ENCODE peak calls at places on chromosomes 6 and 20, in four cellular contexts. U, O, S and W are unnamed samples.

GRCh38 chr6:52922161-52922560 is 12.7 kb upstream of the GSTA3 start:
- DNase-seq in U (no peak), O (no peak), S (no peak), W (no peak)

GRCh38 chr20:25223179-25223661 is 24.7 kb upstream of the PYGB start:
- DNase-seq in U (peak; percentile 74), O (no peak), S (no peak), W (peak; percentile 84)

GRCh38 chr6:11434565-11435326 is 102.8 kb upstream of the TMEM170B start:
- DNase-seq in U (peak; percentile 86), O (no peak), S (no peak), W (peak; percentile 72)

GRCh38 chr20:6707231-6707870 is 60.1 kb upstream of the BMP2 start:
- DNase-seq in U (no peak), O (no peak), S (no peak), W (no peak)

GRCh38 chr6:25307805-25308494 is 28.8 kb downstream of the CARMIL1 start:
- DNase-seq in U (peak; percentile 20), O (no peak), S (no peak), W (no peak)

GRCh38 chr6:127592964-127593363 is 16.0 kb downstream of the C6orf58 start:
- DNase-seq in U (no peak), O (no peak), S (no peak), W (no peak)

GRCh38 chr20:62210496-62210855 is 9.6 kb downstream of the HRH3 start:
- DNase-seq in U (no peak), O (no peak), S (no peak), W (no peak)

GRCh38 chr20:47749367-47749766 is 35.9 kb downstream of the SULF2 start:
- DNase-seq in U (peak; percentile 83), O (no peak), S (no peak), W (no peak)

GRCh38 chr6:42113929-42114636 is 28.3 kb downstream of the C6orf132 start:
- DNase-seq in U (no peak), O (no peak), S (no peak), W (no peak)

GRCh38 chr20:64047968-64048401 is 1.5 kb downstream of the SOX18 start:
- DNase-seq in U (no peak), O (no peak), S (no peak), W (no peak)

GRCh38 chr6:17226269-17226668 is 54.9 kb upstream of the RBM24 start:
- DNase-seq in U (no peak), O (no peak), S (no peak), W (no peak)

GRCh38 chr6:122790740-122791679 is 2.0 kb downstream of the SMPDL3A start:
- DNase-seq in U (no peak), O (no peak), S (peak; percentile 35), W (no peak)

GRCh38 chr6:79713701-79714322 is 82.7 kb downstream of the SH3BGRL2 start:
- DNase-seq in U (peak; percentile 50), O (no peak), S (peak; percentile 46), W (no peak)

GRCh38 chr6:119351005-119351394 is 1.4 kb upstream of the MAN1A1 start:
- DNase-seq in U (peak; percentile 76), O (no peak), S (peak; percentile 65), W (peak; percentile 23)

GRCh38 chr6:166379800-166380199 is 2.9 kb downstream of the MPC1 start:
- DNase-seq in U (no peak), O (no peak), S (no peak), W (no peak)

GRCh38 chr20:58702161-58702510 is 9.5 kb downstream of the NPEPL1 start:
- DNase-seq in U (no peak), O (peak; percentile 63), S (no peak), W (no peak)

GRCh38 chr20:37081717-37082289 is 14.0 kb downstream of the RBL1 start:
- DNase-seq in U (no peak), O (no peak), S (no peak), W (no peak)

GRCh38 chr6:15027472-15027871 is 218.4 kb upstream of the JARID2 start:
- DNase-seq in U (no peak), O (no peak), S (no peak), W (no peak)

GRCh38 chr20:20413801-20414200 is 45.9 kb downstream of the INSM1 start:
- DNase-seq in U (no peak), O (no peak), S (no peak), W (no peak)

GRCh38 chr20:61983965-61984364 is 81.7 kb downstream of the TAF4 start:
- DNase-seq in U (no peak), O (peak; percentile 30), S (no peak), W (no peak)

GRCh38 chr20:54397292-54398155 is 77.9 kb upstream of the DOK5 start:
- DNase-seq in U (peak; percentile 13), O (no peak), S (peak; percentile 16), W (no peak)

GRCh38 chr6:100880149-100880900 is 804 bp downstream of the ASCC3 start:
- DNase-seq in U (peak; percentile 37), O (no peak), S (no peak), W (no peak)

DNA sequence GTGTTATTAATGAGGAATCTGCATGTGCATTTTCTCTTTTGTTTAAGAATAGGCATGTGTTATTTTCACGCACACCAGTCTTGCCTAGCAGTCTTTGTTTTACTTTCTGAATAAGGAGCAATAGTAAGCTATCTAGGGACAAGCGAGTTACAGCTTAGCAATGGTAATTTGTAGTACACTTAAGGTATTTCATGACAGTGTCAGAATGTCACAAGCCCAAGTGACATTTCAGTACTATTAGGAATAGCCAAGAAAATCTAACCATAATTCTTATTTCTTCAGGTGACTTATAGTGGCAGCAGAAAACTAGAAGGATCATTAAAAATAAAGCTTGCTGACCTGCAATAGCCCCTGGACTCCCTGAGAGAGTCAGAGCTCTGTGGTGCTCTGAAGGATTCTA is 89.7 kb upstream of the BEND3 start:
- DNase-seq in U (no peak), O (no peak), S (no peak), W (no peak)
- H3K4me3 ChIP-seq in U (no peak overlapping the region), O (no peak overlapping the region), S (no peak overlapping the region), W (no peak overlapping the region)

DNA sequence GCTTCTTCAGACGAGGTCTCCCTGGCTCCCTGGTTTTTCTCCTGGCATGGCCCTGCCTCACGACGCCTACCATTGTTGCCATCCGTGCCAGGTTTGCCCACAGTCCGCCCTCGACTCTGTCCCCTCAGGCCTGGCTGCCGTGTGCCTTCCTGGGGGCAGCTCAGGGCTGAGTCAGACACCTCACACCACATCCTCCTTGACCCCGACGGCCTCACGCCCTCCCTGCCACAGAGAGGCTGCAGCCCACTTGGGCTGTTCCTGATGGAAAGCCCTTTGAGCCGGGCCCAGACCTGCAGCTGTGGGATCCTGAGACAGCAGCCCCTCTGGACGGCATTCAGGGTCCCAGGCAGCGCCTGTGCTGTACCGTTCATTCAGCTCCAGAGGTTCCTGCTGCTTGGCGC is 108.3 kb downstream of the PSMB1 start:
- DNase-seq in U (no peak), O (no peak), S (no peak), W (no peak)
- TF ChIP-seq CTCF in U (no peak), O (no peak), S (no peak), W (no peak)

GRCh38 chr6:159082039-159082815 is 37.4 kb upstream of the TAGAP start:
- DNase-seq in U (no peak), O (no peak), S (no peak), W (no peak)

GRCh38 chr6:159079367-159079766 is 34.6 kb upstream of the TAGAP start:
- DNase-seq in U (no peak), O (no peak), S (no peak), W (no peak)

GRCh38 chr6:159083146-159083545 is 38.4 kb upstream of the TAGAP start:
- DNase-seq in U (no peak), O (no peak), S (no peak), W (no peak)

GRCh38 chr6:159077123-159077522 is 32.3 kb upstream of the TAGAP start:
- DNase-seq in U (no peak), O (no peak), S (no peak), W (no peak)

DNA sequence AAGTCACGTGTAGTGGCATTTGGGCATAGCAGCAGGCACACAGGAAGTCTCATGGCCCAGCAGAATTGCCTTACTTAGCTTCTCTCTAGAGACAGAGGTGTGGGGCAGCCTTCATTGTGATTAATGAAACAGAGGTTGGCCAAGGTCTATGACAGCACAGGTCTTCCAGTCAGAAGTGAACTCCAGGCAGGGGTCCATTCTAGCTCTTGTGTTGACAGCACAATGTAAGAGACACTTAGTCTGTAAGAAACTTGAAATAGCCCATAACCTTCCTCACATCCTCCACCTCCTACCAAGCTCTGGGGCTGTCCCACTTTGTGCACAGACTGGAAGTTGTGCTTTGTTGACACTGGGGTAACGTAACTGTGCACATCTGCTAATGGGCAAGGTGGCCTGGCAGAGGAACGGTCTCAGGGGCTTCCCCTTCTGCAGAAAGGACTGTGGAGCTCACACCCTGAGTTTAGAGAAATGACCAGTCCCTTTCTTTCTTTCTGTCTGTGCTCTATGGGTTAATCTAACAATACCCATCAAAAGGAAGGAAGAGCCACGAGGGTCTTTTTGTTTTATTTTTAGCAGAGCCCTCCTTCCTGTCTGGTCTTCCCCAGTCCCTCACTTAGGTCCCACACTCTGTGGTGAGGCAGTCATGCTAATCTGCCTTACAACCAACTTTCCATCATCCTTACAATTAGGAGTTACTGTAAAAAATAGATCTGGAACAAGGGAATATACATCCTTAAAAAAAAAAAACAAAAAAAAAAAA is 35.6 kb upstream of the TAGAP start:
- DNase-seq in U (no peak), O (no peak), S (no peak), W (no peak)
- H3K4me3 ChIP-seq in U (no peak overlapping the region), O (no peak overlapping the region), S (no peak overlapping the region), W (no peak overlapping the region)

GRCh38 chr20:32485126-32485769 is 99.9 kb downstream of the NOL4L start:
- DNase-seq in U (peak; percentile 87), O (peak; percentile 90), S (peak; percentile 92), W (no peak)

GRCh38 chr20:32484221-32485125 is 100.7 kb downstream of the NOL4L start:
- DNase-seq in U (no peak), O (peak; percentile 88), S (no peak), W (no peak)

GRCh38 chr20:32482251-32483220 is 102.6 kb downstream of the NOL4L start:
- DNase-seq in U (no peak), O (peak; percentile 93), S (no peak), W (no peak)

GRCh38 chr20:32481311-32482103 is 103.6 kb downstream of the NOL4L start:
- DNase-seq in U (peak; percentile 32), O (peak; percentile 48), S (no peak), W (no peak)

GRCh38 chr20:32483351-32484220 is 101.5 kb downstream of the NOL4L start:
- DNase-seq in U (peak; percentile 60), O (peak; percentile 93), S (peak; percentile 63), W (no peak)
- TF ChIP-seq CTCF in U (no peak), O (no peak), S (no peak), W (no peak)